ENCODE peak calls at places on chromosomes 12 and 14, in four cellular contexts. One of them, this sample, is unnamed.

GRCh38 chr14:41446008-41446407 is 160.7 kb upstream of the LRFN5 start:
- DNase-seq in IMR-90: no peak
- DNase-seq in cardiac muscle cell: no peak
- DNase-seq in A549: no peak
- DNase-seq in this sample: peak; percentile 20

GRCh38 chr14:59189281-59189821 is 884 bp downstream of the DAAM1 start:
- DNase-seq in IMR-90: peak; percentile 18
- DNase-seq in cardiac muscle cell: peak; percentile 33
- DNase-seq in A549: peak; percentile 6
- DNase-seq in this sample: no peak

GRCh38 chr12:7042847-7043246 is 17.7 kb upstream of the C1S start:
- DNase-seq in IMR-90: peak; percentile 29
- DNase-seq in cardiac muscle cell: peak; percentile 69
- DNase-seq in A549: peak; percentile 52
- DNase-seq in this sample: no peak

GRCh38 chr12:111753144-111753881 is 13.4 kb upstream of the ALDH2 start:
- DNase-seq in IMR-90: peak; percentile 61
- DNase-seq in cardiac muscle cell: peak; percentile 82
- DNase-seq in A549: peak; percentile 82
- DNase-seq in this sample: peak; percentile 55

GRCh38 chr14:24965934-24966593 is 83.9 kb downstream of the STXBP6 start:
- DNase-seq in IMR-90: peak; percentile 90
- DNase-seq in cardiac muscle cell: peak; percentile 78
- DNase-seq in A549: no peak
- DNase-seq in this sample: no peak

GRCh38 chr14:55430024-55430690 is 10.3 kb downstream of the TBPL2 start:
- DNase-seq in IMR-90: peak; percentile 86
- DNase-seq in cardiac muscle cell: peak; percentile 79
- DNase-seq in A549: peak; percentile 64
- DNase-seq in this sample: no peak

GRCh38 chr14:101654051-101654450 is 92.8 kb downstream of the DIO3 start:
- DNase-seq in IMR-90: no peak
- DNase-seq in cardiac muscle cell: no peak
- DNase-seq in A549: no peak
- DNase-seq in this sample: no peak

GRCh38 chr14:61742383-61742782 is 19.8 kb upstream of the SNAPC1 start:
- DNase-seq in IMR-90: no peak
- DNase-seq in cardiac muscle cell: no peak
- DNase-seq in A549: no peak
- DNase-seq in this sample: no peak

GRCh38 chr14:29317423-29317822 is 550.8 kb downstream of the FOXG1 start:
- DNase-seq in IMR-90: no peak
- DNase-seq in cardiac muscle cell: no peak
- DNase-seq in A549: no peak
- DNase-seq in this sample: no peak

GRCh38 chr12:100988278-100988625 is 193.7 kb downstream of the ANO4 start:
- DNase-seq in IMR-90: no peak
- DNase-seq in cardiac muscle cell: no peak
- DNase-seq in A549: no peak
- DNase-seq in this sample: no peak

GRCh38 chr14:33551963-33552362 is 398.9 kb downstream of the EGLN3 start:
- DNase-seq in IMR-90: no peak
- DNase-seq in cardiac muscle cell: no peak
- DNase-seq in A549: no peak
- DNase-seq in this sample: no peak

GRCh38 chr14:26180221-26180620 is 417.6 kb downstream of the NOVA1 start:
- DNase-seq in IMR-90: no peak
- DNase-seq in cardiac muscle cell: no peak
- DNase-seq in A549: no peak
- DNase-seq in this sample: no peak

GRCh38 chr14:51331651-51332367 is 91.8 kb downstream of the TMX1 start:
- DNase-seq in IMR-90: no peak
- DNase-seq in cardiac muscle cell: peak; percentile 14
- DNase-seq in A549: no peak
- DNase-seq in this sample: no peak

GRCh38 chr14:98138666-98139065 is 1133.3 kb downstream of the BCL11B start:
- DNase-seq in IMR-90: no peak
- DNase-seq in cardiac muscle cell: peak; percentile 22
- DNase-seq in A549: peak; percentile 13
- DNase-seq in this sample: peak; percentile 29

GRCh38 chr12:103880299-103881142 is 39.5 kb upstream of the NT5DC3 start:
- DNase-seq in IMR-90: no peak
- DNase-seq in cardiac muscle cell: no peak
- DNase-seq in A549: no peak
- DNase-seq in this sample: no peak

GRCh38 chr12:724194-724855 is 28.1 kb upstream of the WNK1 start:
- DNase-seq in IMR-90: no peak
- DNase-seq in cardiac muscle cell: peak; percentile 11
- DNase-seq in A549: no peak
- DNase-seq in this sample: no peak

GRCh38 chr14:22623047-22623446 is 21.1 kb downstream of the OR6J1 start:
- DNase-seq in IMR-90: no peak
- DNase-seq in cardiac muscle cell: no peak
- DNase-seq in A549: no peak
- DNase-seq in this sample: no peak

GRCh38 chr12:6603095-6603567 is 4.0 kb downstream of the CHD4 start:
- DNase-seq in IMR-90: peak; percentile 25
- DNase-seq in cardiac muscle cell: peak; percentile 62
- DNase-seq in A549: no peak
- DNase-seq in this sample: no peak

GRCh38 chr12:111410229-111411186 is 4.8 kb downstream of the SH2B3 start:
- DNase-seq in IMR-90: no peak
- DNase-seq in cardiac muscle cell: peak; percentile 52
- DNase-seq in A549: no peak
- DNase-seq in this sample: no peak

GRCh38 chr12:69821441-69822204 is 3.4 kb upstream of the MYRFL start:
- DNase-seq in IMR-90: peak; percentile 68
- DNase-seq in cardiac muscle cell: peak; percentile 87
- DNase-seq in A549: no peak
- DNase-seq in this sample: no peak

GRCh38 chr12:96302706-96303310 is 97.4 kb downstream of the CDK17 start:
- DNase-seq in IMR-90: no peak
- DNase-seq in cardiac muscle cell: no peak
- DNase-seq in A549: no peak
- DNase-seq in this sample: no peak

GRCh38 chr14:69441948-69442347 is 42.6 kb upstream of the PLEKHD1 start:
- DNase-seq in IMR-90: no peak
- DNase-seq in cardiac muscle cell: no peak
- DNase-seq in A549: no peak
- DNase-seq in this sample: no peak

GRCh38 chr12:111868676-111869588 is 26.9 kb downstream of the MAPKAPK5 start:
- DNase-seq in IMR-90: no peak
- DNase-seq in cardiac muscle cell: no peak
- DNase-seq in A549: no peak
- DNase-seq in this sample: peak; percentile 61

GRCh38 chr12:25256005-25256404 is 5.3 kb upstream of the KRAS start:
- DNase-seq in IMR-90: no peak
- DNase-seq in cardiac muscle cell: no peak
- DNase-seq in A549: no peak
- DNase-seq in this sample: no peak

GRCh38 chr12:113889806-113890581 is 76.1 kb downstream of the RBM19 start:
- DNase-seq in IMR-90: no peak
- DNase-seq in cardiac muscle cell: no peak
- DNase-seq in A549: no peak
- DNase-seq in this sample: no peak

GRCh38 chr14:91883770-91884169 is 16.4 kb upstream of the TC2N start:
- DNase-seq in IMR-90: no peak
- DNase-seq in cardiac muscle cell: peak; percentile 66
- DNase-seq in A549: no peak
- DNase-seq in this sample: no peak

GRCh38 chr14:90818715-90819114 is 2.5 kb upstream of the TTC7B start:
- DNase-seq in IMR-90: no peak
- DNase-seq in cardiac muscle cell: no peak
- DNase-seq in A549: no peak
- DNase-seq in this sample: no peak

GRCh38 chr14:90815817-90816662 is at the start of gene TTC7B:
- DNase-seq in IMR-90: peak; percentile 24
- DNase-seq in cardiac muscle cell: peak; percentile 47
- DNase-seq in A549: peak; percentile 83
- DNase-seq in this sample: no peak

GRCh38 chr14:90816686-90817436 is 631 bp upstream of the TTC7B start:
- DNase-seq in IMR-90: no peak
- DNase-seq in cardiac muscle cell: no peak
- DNase-seq in A549: no peak
- DNase-seq in this sample: no peak

GRCh38 chr14:90814806-90815566 is 1.2 kb downstream of the TTC7B start:
- DNase-seq in IMR-90: no peak
- DNase-seq in cardiac muscle cell: no peak
- DNase-seq in A549: no peak
- DNase-seq in this sample: no peak

DNA sequence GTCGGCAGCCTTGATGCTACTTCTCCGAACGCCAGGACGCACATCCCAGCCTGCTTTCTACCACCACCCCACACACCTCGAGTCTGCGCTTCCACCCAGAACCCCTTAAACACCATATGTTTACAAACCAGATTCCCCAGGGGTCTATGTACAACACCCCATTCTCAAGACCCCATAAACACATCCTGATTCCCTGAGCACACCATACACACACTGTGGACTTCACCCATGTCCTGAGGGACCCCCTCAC is 738 bp downstream of the TTC7B start:
- DNase-seq in IMR-90: no peak
- DNase-seq in cardiac muscle cell: no peak
- DNase-seq in A549: no peak
- DNase-seq in this sample: no peak
- H3K27ac ChIP-seq in IMR-90: no peak overlapping the region
- H3K27ac ChIP-seq in cardiac muscle cell: no peak overlapping the region
- H3K27ac ChIP-seq in A549: peak overlapping the region; percentile 87
- H3K27ac ChIP-seq in this sample: no peak overlapping the region

DNA sequence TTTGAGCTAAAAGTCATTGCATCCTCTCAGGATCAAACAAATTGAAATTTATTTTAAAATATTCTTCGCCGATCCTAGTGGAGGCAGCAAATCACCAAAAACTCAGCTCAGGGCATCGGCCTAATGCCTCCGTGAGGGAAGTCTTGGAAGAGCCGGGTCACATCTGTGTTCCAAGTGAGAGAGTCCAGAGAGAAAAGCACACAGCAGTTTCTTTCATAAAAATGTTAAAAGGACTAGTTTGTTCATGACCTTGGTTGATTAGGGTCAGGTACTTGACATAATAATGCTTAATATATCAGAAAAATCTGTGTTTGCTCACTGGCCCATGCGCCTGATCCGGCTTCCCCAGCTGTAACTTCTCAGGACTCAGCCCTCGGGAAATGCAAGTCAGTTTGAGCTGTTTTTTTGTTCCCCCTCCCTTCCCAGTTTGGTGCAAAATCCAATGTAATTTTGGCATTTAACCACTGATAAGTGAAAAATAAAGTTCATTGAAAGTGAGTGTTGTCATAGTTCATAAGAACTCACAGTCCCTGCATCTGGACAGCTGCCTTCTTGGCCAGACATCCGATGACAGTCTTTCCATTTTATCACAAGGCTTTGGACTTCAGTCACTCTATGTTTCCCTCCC is 161.7 kb downstream of the CAND1 start:
- DNase-seq in IMR-90: no peak
- DNase-seq in cardiac muscle cell: peak; percentile 77
- DNase-seq in A549: no peak
- DNase-seq in this sample: no peak
- H3K27ac ChIP-seq in IMR-90: no peak overlapping the region
- H3K27ac ChIP-seq in cardiac muscle cell: no peak overlapping the region
- H3K27ac ChIP-seq in A549: no peak overlapping the region
- H3K27ac ChIP-seq in this sample: no peak overlapping the region

GRCh38 chr14:104974146-104974541 is 4.0 kb downstream of the AHNAK2 start:
- DNase-seq in IMR-90: no peak
- DNase-seq in cardiac muscle cell: no peak
- DNase-seq in A549: no peak
- DNase-seq in this sample: no peak
- H3K27ac ChIP-seq in IMR-90: peak overlapping the region; percentile 63
- H3K27ac ChIP-seq in cardiac muscle cell: no peak overlapping the region
- H3K27ac ChIP-seq in A549: peak overlapping the region; percentile 99
- H3K27ac ChIP-seq in this sample: no peak overlapping the region

GRCh38 chr12:49809369-49810158 is 18.6 kb downstream of the NCKAP5L start:
- DNase-seq in IMR-90: no peak
- DNase-seq in cardiac muscle cell: no peak
- DNase-seq in A549: no peak
- DNase-seq in this sample: no peak
- H3K27ac ChIP-seq in IMR-90: no peak overlapping the region
- H3K27ac ChIP-seq in cardiac muscle cell: peak overlapping the region; percentile 84
- H3K27ac ChIP-seq in A549: no peak overlapping the region
- H3K27ac ChIP-seq in this sample: no peak overlapping the region

DNA sequence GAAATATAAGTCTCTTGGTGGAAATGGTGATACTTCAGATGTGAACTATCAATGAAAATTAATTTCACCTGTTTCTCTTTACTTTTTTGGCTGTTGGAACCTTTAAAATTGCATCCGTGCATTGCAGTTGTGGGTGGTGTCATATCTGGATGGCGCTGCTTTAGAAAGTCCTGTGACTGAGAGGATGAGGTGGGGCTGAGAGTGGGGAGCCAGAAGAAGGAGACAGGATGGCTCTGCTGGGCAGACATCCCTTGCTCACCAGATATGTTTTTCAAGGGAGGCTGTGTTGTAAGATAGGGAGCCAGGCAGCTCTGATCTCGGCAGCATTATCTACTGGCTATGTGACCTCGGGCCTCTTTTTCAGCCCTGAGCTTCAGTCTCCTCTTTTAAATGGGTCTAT is 12.7 kb downstream of the ASB2 start:
- DNase-seq in IMR-90: no peak
- DNase-seq in cardiac muscle cell: no peak
- DNase-seq in A549: no peak
- DNase-seq in this sample: no peak
- H3K27ac ChIP-seq in IMR-90: no peak overlapping the region
- H3K27ac ChIP-seq in cardiac muscle cell: no peak overlapping the region
- H3K27ac ChIP-seq in A549: no peak overlapping the region
- H3K27ac ChIP-seq in this sample: no peak overlapping the region

GRCh38 chr14:63432888-63433552 is 110.2 kb downstream of the PPP2R5E start:
- DNase-seq in IMR-90: no peak
- DNase-seq in cardiac muscle cell: no peak
- DNase-seq in A549: no peak
- DNase-seq in this sample: no peak

GRCh38 chr14:63431466-63431865 is 111.7 kb downstream of the PPP2R5E start:
- DNase-seq in IMR-90: no peak
- DNase-seq in cardiac muscle cell: no peak
- DNase-seq in A549: no peak
- DNase-seq in this sample: no peak

GRCh38 chr14:63435838-63436237 is 107.3 kb downstream of the PPP2R5E start:
- DNase-seq in IMR-90: peak; percentile 92
- DNase-seq in cardiac muscle cell: peak; percentile 60
- DNase-seq in A549: no peak
- DNase-seq in this sample: no peak

GRCh38 chr14:63435204-63435603 is 108.0 kb downstream of the PPP2R5E start:
- DNase-seq in IMR-90: no peak
- DNase-seq in cardiac muscle cell: no peak
- DNase-seq in A549: no peak
- DNase-seq in this sample: no peak

GRCh38 chr14:63432228-63432627 is 110.9 kb downstream of the PPP2R5E start:
- DNase-seq in IMR-90: no peak
- DNase-seq in cardiac muscle cell: no peak
- DNase-seq in A549: no peak
- DNase-seq in this sample: no peak
- H3K27ac ChIP-seq in IMR-90: no peak overlapping the region
- H3K27ac ChIP-seq in cardiac muscle cell: no peak overlapping the region
- H3K27ac ChIP-seq in A549: no peak overlapping the region
- H3K27ac ChIP-seq in this sample: no peak overlapping the region